ENCODE peak calls at places on chromosome 5, in nine cellular contexts. One of them, this sample, is unnamed.

GRCh38 chr5:54415147-54415546 is 40.4 kb upstream of the HSPB3 start:
- DNase-seq in GM23338: no peak
- DNase-seq in neural crest cell: no peak
- DNase-seq in heart right ventricle: no peak
- DNase-seq in lower leg skin: no peak
- DNase-seq in tibial nerve: no peak
- DNase-seq in CD8-positive, alpha-beta T cell: no peak
- DNase-seq in CD4-positive, alpha-beta T cell: no peak
- DNase-seq in BE2C: no peak
- DNase-seq in this sample: no peak

GRCh38 chr5:68405784-68406183 is 190.2 kb downstream of the PIK3R1 start:
- DNase-seq in GM23338: no peak
- DNase-seq in CD4-positive, alpha-beta T cell: no peak
- DNase-seq in tibial nerve: no peak
- DNase-seq in lower leg skin: no peak
- DNase-seq in BE2C: no peak
- DNase-seq in neural crest cell: no peak
- DNase-seq in heart right ventricle: no peak
- DNase-seq in CD8-positive, alpha-beta T cell: no peak
- DNase-seq in this sample: no peak

GRCh38 chr5:122111513-122111912 is 17.8 kb upstream of the ZNF474 start:
- DNase-seq in heart right ventricle: no peak
- DNase-seq in lower leg skin: no peak
- DNase-seq in GM23338: no peak
- DNase-seq in CD4-positive, alpha-beta T cell: no peak
- DNase-seq in CD8-positive, alpha-beta T cell: no peak
- DNase-seq in BE2C: no peak
- DNase-seq in tibial nerve: no peak
- DNase-seq in neural crest cell: no peak
- DNase-seq in this sample: no peak

GRCh38 chr5:167998148-167998767 is 293.2 kb upstream of the WWC1 start:
- DNase-seq in lower leg skin: no peak
- DNase-seq in GM23338: no peak
- DNase-seq in heart right ventricle: peak; percentile 19
- DNase-seq in CD4-positive, alpha-beta T cell: no peak
- DNase-seq in BE2C: no peak
- DNase-seq in tibial nerve: no peak
- DNase-seq in neural crest cell: no peak
- DNase-seq in CD8-positive, alpha-beta T cell: no peak
- DNase-seq in this sample: no peak

GRCh38 chr5:134877159-134877558 is 3.0 kb downstream of the TXNDC15 start:
- DNase-seq in CD4-positive, alpha-beta T cell: no peak
- DNase-seq in heart right ventricle: no peak
- DNase-seq in GM23338: no peak
- DNase-seq in lower leg skin: no peak
- DNase-seq in BE2C: no peak
- DNase-seq in tibial nerve: no peak
- DNase-seq in neural crest cell: no peak
- DNase-seq in CD8-positive, alpha-beta T cell: no peak
- DNase-seq in this sample: no peak

GRCh38 chr5:14716755-14717752 is 52.5 kb downstream of the OTULIN start:
- DNase-seq in lower leg skin: peak; percentile 48
- DNase-seq in neural crest cell: no peak
- DNase-seq in CD8-positive, alpha-beta T cell: no peak
- DNase-seq in CD4-positive, alpha-beta T cell: no peak
- DNase-seq in BE2C: no peak
- DNase-seq in heart right ventricle: no peak
- DNase-seq in GM23338: no peak
- DNase-seq in tibial nerve: no peak
- DNase-seq in this sample: no peak

GRCh38 chr5:140351609-140352334 is 5.4 kb upstream of the HBEGF start:
- DNase-seq in lower leg skin: no peak
- DNase-seq in GM23338: peak; percentile 93
- DNase-seq in heart right ventricle: peak; percentile 85
- DNase-seq in neural crest cell: peak; percentile 70
- DNase-seq in tibial nerve: peak; percentile 97
- DNase-seq in BE2C: peak; percentile 69
- DNase-seq in CD8-positive, alpha-beta T cell: peak; percentile 49
- DNase-seq in CD4-positive, alpha-beta T cell: peak; percentile 20
- DNase-seq in this sample: peak; percentile 92

GRCh38 chr5:315488-316209 is 5.9 kb upstream of the AHRR start:
- DNase-seq in GM23338: no peak
- DNase-seq in heart right ventricle: no peak
- DNase-seq in BE2C: peak; percentile 52
- DNase-seq in tibial nerve: no peak
- DNase-seq in CD4-positive, alpha-beta T cell: no peak
- DNase-seq in lower leg skin: peak; percentile 76
- DNase-seq in neural crest cell: no peak
- DNase-seq in CD8-positive, alpha-beta T cell: no peak
- DNase-seq in this sample: no peak

GRCh38 chr5:179321206-179321987 is 23.9 kb downstream of the ADAMTS2 start:
- DNase-seq in CD4-positive, alpha-beta T cell: no peak
- DNase-seq in tibial nerve: no peak
- DNase-seq in lower leg skin: peak; percentile 56
- DNase-seq in CD8-positive, alpha-beta T cell: no peak
- DNase-seq in heart right ventricle: no peak
- DNase-seq in BE2C: peak; percentile 4
- DNase-seq in GM23338: no peak
- DNase-seq in neural crest cell: no peak
- DNase-seq in this sample: no peak

GRCh38 chr5:7927466-7928375 is 58.8 kb downstream of the MTRR start:
- DNase-seq in CD8-positive, alpha-beta T cell: no peak
- DNase-seq in BE2C: peak; percentile 50
- DNase-seq in tibial nerve: peak; percentile 42
- DNase-seq in GM23338: peak; percentile 84
- DNase-seq in CD4-positive, alpha-beta T cell: peak; percentile 14
- DNase-seq in lower leg skin: no peak
- DNase-seq in neural crest cell: peak; percentile 66
- DNase-seq in heart right ventricle: peak; percentile 17
- DNase-seq in this sample: peak; percentile 65

GRCh38 chr5:137071941-137072340 is 427.2 kb downstream of the SPOCK1 start:
- DNase-seq in tibial nerve: no peak
- DNase-seq in BE2C: no peak
- DNase-seq in lower leg skin: no peak
- DNase-seq in GM23338: no peak
- DNase-seq in neural crest cell: no peak
- DNase-seq in CD8-positive, alpha-beta T cell: no peak
- DNase-seq in CD4-positive, alpha-beta T cell: no peak
- DNase-seq in heart right ventricle: no peak
- DNase-seq in this sample: no peak

GRCh38 chr5:28766565-28767158 is 1728.3 kb upstream of the CDH9 start:
- DNase-seq in CD8-positive, alpha-beta T cell: no peak
- DNase-seq in GM23338: peak; percentile 56
- DNase-seq in tibial nerve: peak; percentile 7
- DNase-seq in heart right ventricle: no peak
- DNase-seq in CD4-positive, alpha-beta T cell: no peak
- DNase-seq in lower leg skin: no peak
- DNase-seq in BE2C: peak; percentile 61
- DNase-seq in neural crest cell: peak; percentile 5
- DNase-seq in this sample: peak; percentile 69

GRCh38 chr5:173760461-173761181 is 127.5 kb upstream of the CPEB4 start:
- DNase-seq in CD4-positive, alpha-beta T cell: no peak
- DNase-seq in heart right ventricle: no peak
- DNase-seq in CD8-positive, alpha-beta T cell: no peak
- DNase-seq in tibial nerve: no peak
- DNase-seq in lower leg skin: no peak
- DNase-seq in BE2C: no peak
- DNase-seq in GM23338: no peak
- DNase-seq in neural crest cell: no peak
- DNase-seq in this sample: no peak

GRCh38 chr5:177309351-177310191 is 2.1 kb downstream of the MXD3 start:
- DNase-seq in CD4-positive, alpha-beta T cell: peak; percentile 54
- DNase-seq in GM23338: peak; percentile 93
- DNase-seq in lower leg skin: peak; percentile 89
- DNase-seq in BE2C: peak; percentile 80
- DNase-seq in tibial nerve: no peak
- DNase-seq in heart right ventricle: peak; percentile 50
- DNase-seq in neural crest cell: peak; percentile 61
- DNase-seq in CD8-positive, alpha-beta T cell: peak; percentile 67
- DNase-seq in this sample: peak; percentile 86

GRCh38 chr5:66933066-66933465 is 263.5 kb downstream of the CD180 start:
- DNase-seq in CD4-positive, alpha-beta T cell: no peak
- DNase-seq in tibial nerve: no peak
- DNase-seq in lower leg skin: no peak
- DNase-seq in GM23338: no peak
- DNase-seq in heart right ventricle: no peak
- DNase-seq in CD8-positive, alpha-beta T cell: no peak
- DNase-seq in BE2C: no peak
- DNase-seq in neural crest cell: no peak
- DNase-seq in this sample: peak; percentile 8

GRCh38 chr5:219492-219891 is 1.4 kb downstream of the SDHA start:
- DNase-seq in CD8-positive, alpha-beta T cell: peak; percentile 33
- DNase-seq in neural crest cell: no peak
- DNase-seq in CD4-positive, alpha-beta T cell: no peak
- DNase-seq in lower leg skin: no peak
- DNase-seq in heart right ventricle: no peak
- DNase-seq in tibial nerve: peak; percentile 10
- DNase-seq in GM23338: no peak
- DNase-seq in BE2C: no peak
- DNase-seq in this sample: peak; percentile 52

GRCh38 chr5:122775713-122776084 is 819 bp downstream of the SNX2 start:
- DNase-seq in neural crest cell: no peak
- DNase-seq in heart right ventricle: no peak
- DNase-seq in GM23338: no peak
- DNase-seq in lower leg skin: no peak
- DNase-seq in CD8-positive, alpha-beta T cell: no peak
- DNase-seq in tibial nerve: no peak
- DNase-seq in BE2C: no peak
- DNase-seq in CD4-positive, alpha-beta T cell: no peak
- DNase-seq in this sample: no peak

GRCh38 chr5:132506094-132506692 is 15.6 kb upstream of the IRF1 start:
- DNase-seq in heart right ventricle: no peak
- DNase-seq in neural crest cell: no peak
- DNase-seq in CD4-positive, alpha-beta T cell: no peak
- DNase-seq in lower leg skin: no peak
- DNase-seq in CD8-positive, alpha-beta T cell: no peak
- DNase-seq in GM23338: peak; percentile 60
- DNase-seq in tibial nerve: no peak
- DNase-seq in BE2C: no peak
- DNase-seq in this sample: peak; percentile 78
- TF ChIP-seq CTCF in heart right ventricle: peak; percentile 58
- TF ChIP-seq CTCF in neural crest cell: peak; percentile 61
- TF ChIP-seq CTCF in CD4-positive, alpha-beta T cell: no peak
- TF ChIP-seq CTCF in lower leg skin: no peak
- TF ChIP-seq CTCF in CD8-positive, alpha-beta T cell: no peak
- TF ChIP-seq CTCF in GM23338: peak; percentile 68
- TF ChIP-seq CTCF in tibial nerve: peak; percentile 62
- TF ChIP-seq CTCF in BE2C: peak; percentile 74
- TF ChIP-seq CTCF in this sample: peak; percentile 47

GRCh38 chr5:71455427-71456361 is at the start of gene BDP1:
- DNase-seq in neural crest cell: peak; percentile 93
- DNase-seq in CD4-positive, alpha-beta T cell: peak; percentile 99
- DNase-seq in heart right ventricle: peak; percentile 98
- DNase-seq in tibial nerve: peak; percentile 98
- DNase-seq in BE2C: peak; percentile 95
- DNase-seq in GM23338: peak; percentile 98
- DNase-seq in lower leg skin: peak; percentile 99
- DNase-seq in CD8-positive, alpha-beta T cell: peak; percentile 99
- DNase-seq in this sample: peak; percentile 94
- TF ChIP-seq CTCF in neural crest cell: peak; percentile 53
- TF ChIP-seq CTCF in CD4-positive, alpha-beta T cell: peak; percentile 49
- TF ChIP-seq CTCF in heart right ventricle: no peak
- TF ChIP-seq CTCF in tibial nerve: peak; percentile 19
- TF ChIP-seq CTCF in BE2C: peak; percentile 27
- TF ChIP-seq CTCF in GM23338: no peak
- TF ChIP-seq CTCF in lower leg skin: no peak
- TF ChIP-seq CTCF in CD8-positive, alpha-beta T cell: peak; percentile 48
- TF ChIP-seq CTCF in this sample: no peak

GRCh38 chr5:38323645-38324295 is 65.4 kb downstream of the EGFLAM start:
- DNase-seq in GM23338: no peak
- DNase-seq in neural crest cell: no peak
- DNase-seq in lower leg skin: no peak
- DNase-seq in CD8-positive, alpha-beta T cell: no peak
- DNase-seq in CD4-positive, alpha-beta T cell: no peak
- DNase-seq in heart right ventricle: no peak
- DNase-seq in BE2C: no peak
- DNase-seq in tibial nerve: peak; percentile 10
- DNase-seq in this sample: peak; percentile 47

GRCh38 chr5:38316544-38317224 is 58.3 kb downstream of the EGFLAM start:
- DNase-seq in CD8-positive, alpha-beta T cell: no peak
- DNase-seq in BE2C: peak; percentile 84
- DNase-seq in lower leg skin: no peak
- DNase-seq in GM23338: no peak
- DNase-seq in neural crest cell: no peak
- DNase-seq in tibial nerve: peak; percentile 48
- DNase-seq in heart right ventricle: peak; percentile 41
- DNase-seq in CD4-positive, alpha-beta T cell: no peak
- DNase-seq in this sample: no peak

GRCh38 chr5:38317887-38318286 is 59.5 kb downstream of the EGFLAM start:
- DNase-seq in CD4-positive, alpha-beta T cell: no peak
- DNase-seq in neural crest cell: no peak
- DNase-seq in tibial nerve: no peak
- DNase-seq in CD8-positive, alpha-beta T cell: no peak
- DNase-seq in GM23338: no peak
- DNase-seq in BE2C: no peak
- DNase-seq in heart right ventricle: no peak
- DNase-seq in lower leg skin: no peak
- DNase-seq in this sample: no peak

GRCh38 chr5:38321978-38322377 is 63.6 kb downstream of the EGFLAM start:
- DNase-seq in CD4-positive, alpha-beta T cell: no peak
- DNase-seq in neural crest cell: no peak
- DNase-seq in GM23338: no peak
- DNase-seq in tibial nerve: no peak
- DNase-seq in CD8-positive, alpha-beta T cell: no peak
- DNase-seq in heart right ventricle: no peak
- DNase-seq in lower leg skin: no peak
- DNase-seq in BE2C: no peak
- DNase-seq in this sample: no peak

GRCh38 chr5:38319486-38319885 is 61.1 kb downstream of the EGFLAM start:
- DNase-seq in BE2C: no peak
- DNase-seq in CD4-positive, alpha-beta T cell: no peak
- DNase-seq in CD8-positive, alpha-beta T cell: no peak
- DNase-seq in tibial nerve: no peak
- DNase-seq in GM23338: peak; percentile 9
- DNase-seq in heart right ventricle: no peak
- DNase-seq in lower leg skin: no peak
- DNase-seq in neural crest cell: no peak
- DNase-seq in this sample: no peak
- TF ChIP-seq CTCF in BE2C: no peak
- TF ChIP-seq CTCF in CD4-positive, alpha-beta T cell: no peak
- TF ChIP-seq CTCF in CD8-positive, alpha-beta T cell: no peak
- TF ChIP-seq CTCF in tibial nerve: no peak
- TF ChIP-seq CTCF in GM23338: no peak
- TF ChIP-seq CTCF in heart right ventricle: no peak
- TF ChIP-seq CTCF in lower leg skin: no peak
- TF ChIP-seq CTCF in neural crest cell: no peak
- TF ChIP-seq CTCF in this sample: no peak

DNA sequence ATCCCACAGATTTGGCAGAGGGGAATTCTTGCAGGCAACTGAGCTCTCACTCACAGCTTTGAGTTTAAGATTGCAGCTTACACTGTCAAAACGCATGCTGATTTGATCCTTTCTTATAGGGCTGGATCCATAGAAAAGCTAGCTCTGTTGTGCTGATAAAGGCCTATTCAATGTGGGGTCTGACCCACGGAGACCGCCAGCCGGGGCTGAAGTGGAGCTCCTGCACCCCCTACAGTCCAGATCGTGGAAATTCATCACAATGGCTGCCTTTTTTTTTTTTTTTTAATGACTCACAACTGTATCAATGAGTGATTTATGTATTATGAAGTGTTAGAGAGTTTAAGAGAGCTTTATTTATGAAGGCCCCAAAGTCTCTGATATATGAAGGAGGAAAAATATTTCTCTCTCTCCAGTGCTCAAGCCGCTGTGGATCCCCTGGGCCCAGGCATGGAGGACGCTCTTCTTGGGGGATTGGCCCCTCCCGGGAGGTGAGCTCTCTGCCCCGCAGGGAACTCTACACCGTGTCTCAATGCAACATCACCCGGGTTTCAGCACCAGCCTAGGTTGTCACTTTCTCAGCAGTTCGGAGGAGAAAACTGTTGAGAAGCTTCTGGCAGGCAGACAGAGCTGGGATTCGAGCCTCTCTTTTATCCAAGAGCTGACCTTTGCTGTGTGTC is 700.2 kb downstream of the IRX1 start:
- DNase-seq in tibial nerve: no peak
- DNase-seq in lower leg skin: no peak
- DNase-seq in BE2C: no peak
- DNase-seq in neural crest cell: peak; percentile 62
- DNase-seq in CD8-positive, alpha-beta T cell: no peak
- DNase-seq in heart right ventricle: no peak
- DNase-seq in CD4-positive, alpha-beta T cell: no peak
- DNase-seq in GM23338: peak; percentile 75
- DNase-seq in this sample: peak; percentile 20
- TF ChIP-seq CTCF in tibial nerve: peak; percentile 38
- TF ChIP-seq CTCF in lower leg skin: no peak
- TF ChIP-seq CTCF in BE2C: no peak
- TF ChIP-seq CTCF in neural crest cell: peak; percentile 88
- TF ChIP-seq CTCF in CD8-positive, alpha-beta T cell: no peak
- TF ChIP-seq CTCF in heart right ventricle: peak; percentile 48
- TF ChIP-seq CTCF in CD4-positive, alpha-beta T cell: no peak
- TF ChIP-seq CTCF in GM23338: peak; percentile 80
- TF ChIP-seq CTCF in this sample: peak; percentile 41